ENCODE peak calls at places on chromosomes 16 and 17, in six cellular contexts. One of them, this sample, is unnamed.
A peak's percentile ranks its signal among the peaks of the same experiment; 100 is the strongest.

GRCh38 chr17:61313515-61314326 is 85.9 kb upstream of the TBX2 start:
- DNase-seq in A673: no peak
- DNase-seq in progenitor cell of endocrine pancreas: no peak
- DNase-seq in IMR-90: no peak
- DNase-seq in AG04450: no peak
- DNase-seq in pancreas: no peak
- DNase-seq in this sample: no peak

GRCh38 chr16:18958621-18959578 is 24.8 kb upstream of the TMC7 start:
- DNase-seq in A673: peak; percentile 76
- DNase-seq in progenitor cell of endocrine pancreas: no peak
- DNase-seq in IMR-90: peak; percentile 3
- DNase-seq in AG04450: no peak
- DNase-seq in pancreas: no peak
- DNase-seq in this sample: no peak

GRCh38 chr17:80839401-80839800 is 152.2 kb upstream of the CHMP6 start:
- DNase-seq in A673: no peak
- DNase-seq in progenitor cell of endocrine pancreas: no peak
- DNase-seq in IMR-90: no peak
- DNase-seq in AG04450: no peak
- DNase-seq in pancreas: no peak
- DNase-seq in this sample: no peak

GRCh38 chr16:68035227-68035626 is 12.1 kb downstream of the DUS2 start:
- DNase-seq in A673: no peak
- DNase-seq in progenitor cell of endocrine pancreas: no peak
- DNase-seq in IMR-90: no peak
- DNase-seq in AG04450: no peak
- DNase-seq in pancreas: no peak
- DNase-seq in this sample: no peak

GRCh38 chr16:85246473-85246872 is 134.2 kb upstream of the CIBAR2 start:
- DNase-seq in A673: peak; percentile 76
- DNase-seq in progenitor cell of endocrine pancreas: no peak
- DNase-seq in IMR-90: no peak
- DNase-seq in AG04450: no peak
- DNase-seq in pancreas: no peak
- DNase-seq in this sample: no peak

GRCh38 chr16:17304124-17304813 is 166.5 kb downstream of the XYLT1 start:
- DNase-seq in A673: no peak
- DNase-seq in progenitor cell of endocrine pancreas: no peak
- DNase-seq in IMR-90: peak; percentile 17
- DNase-seq in AG04450: no peak
- DNase-seq in pancreas: peak; percentile 81
- DNase-seq in this sample: peak; percentile 97

GRCh38 chr16:19366384-19366783 is 51.3 kb upstream of the TMC5 start:
- DNase-seq in A673: peak; percentile 10
- DNase-seq in progenitor cell of endocrine pancreas: no peak
- DNase-seq in IMR-90: no peak
- DNase-seq in AG04450: no peak
- DNase-seq in pancreas: no peak
- DNase-seq in this sample: no peak

GRCh38 chr17:45940293-45940692 is 45.9 kb downstream of the MAPT start:
- DNase-seq in A673: no peak
- DNase-seq in progenitor cell of endocrine pancreas: no peak
- DNase-seq in IMR-90: no peak
- DNase-seq in AG04450: no peak
- DNase-seq in pancreas: no peak
- DNase-seq in this sample: no peak

GRCh38 chr17:35731239-35731931 is at the start of gene RASL10B:
- DNase-seq in A673: peak; percentile 48
- DNase-seq in progenitor cell of endocrine pancreas: peak; percentile 40
- DNase-seq in IMR-90: peak; percentile 31
- DNase-seq in AG04450: no peak
- DNase-seq in pancreas: peak; percentile 58
- DNase-seq in this sample: no peak

GRCh38 chr17:76370261-76370993 is 14.0 kb upstream of the SPHK1 start:
- DNase-seq in A673: peak; percentile 37
- DNase-seq in progenitor cell of endocrine pancreas: no peak
- DNase-seq in IMR-90: peak; percentile 98
- DNase-seq in AG04450: peak; percentile 80
- DNase-seq in pancreas: peak; percentile 67
- DNase-seq in this sample: no peak

DNA sequence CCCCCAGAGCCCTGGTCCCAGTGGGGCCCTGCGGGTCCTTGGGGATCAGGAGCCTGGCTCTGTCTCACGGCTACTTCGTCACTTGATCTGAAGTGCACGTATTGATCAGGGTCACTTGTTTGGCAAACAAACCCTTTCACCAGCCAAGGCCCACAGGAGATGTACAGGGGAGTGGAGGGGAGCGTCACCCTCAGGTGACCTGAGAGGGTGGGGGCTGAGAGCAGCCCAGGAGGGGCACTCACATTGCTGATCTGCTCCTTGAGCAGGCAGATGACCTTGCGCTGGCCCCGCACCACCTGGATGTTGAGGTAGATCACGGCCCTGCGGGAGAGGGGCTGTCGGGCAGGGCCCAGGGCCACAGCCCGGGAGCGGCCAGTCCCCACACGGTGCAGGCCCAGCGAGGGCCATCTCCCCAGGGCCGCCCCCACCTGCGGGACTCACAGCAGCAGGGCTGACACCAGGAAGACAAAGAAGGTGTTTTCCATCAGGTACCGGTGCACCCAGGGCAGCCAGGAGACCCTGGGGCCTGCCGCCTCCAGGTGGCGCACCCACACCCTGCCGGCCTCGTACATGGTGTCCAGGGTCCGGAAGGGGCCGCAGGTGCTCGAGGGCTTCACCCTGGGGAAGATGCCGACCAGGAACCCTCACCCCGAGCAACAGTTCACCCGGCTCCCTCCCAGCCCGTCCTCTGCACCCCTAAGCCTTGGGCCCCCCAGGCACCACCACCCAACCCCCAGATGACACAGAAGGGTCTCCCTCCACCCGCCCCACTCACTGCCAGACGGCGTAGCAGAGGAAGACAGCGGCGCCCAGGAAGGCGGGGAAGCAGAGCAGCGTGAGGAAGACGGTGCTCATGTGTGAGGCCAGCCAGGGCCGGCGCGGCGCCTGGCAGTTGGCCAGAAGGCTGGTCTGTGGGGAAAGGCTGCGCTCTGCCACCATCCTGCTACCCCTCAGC is 11.3 kb downstream of the TMC6 start:
- DNase-seq in A673: peak; percentile 38
- DNase-seq in progenitor cell of endocrine pancreas: peak; percentile 64
- DNase-seq in IMR-90: no peak
- DNase-seq in AG04450: no peak
- DNase-seq in pancreas: no peak
- DNase-seq in this sample: no peak
- TF ChIP-seq CTCF in A673: peak; percentile 58
- TF ChIP-seq CTCF in progenitor cell of endocrine pancreas: peak; percentile 78
- TF ChIP-seq CTCF in IMR-90: peak; percentile 14
- TF ChIP-seq CTCF in AG04450: peak; percentile 38
- TF ChIP-seq CTCF in pancreas: peak; percentile 46
- TF ChIP-seq CTCF in this sample: peak; percentile 24

DNA sequence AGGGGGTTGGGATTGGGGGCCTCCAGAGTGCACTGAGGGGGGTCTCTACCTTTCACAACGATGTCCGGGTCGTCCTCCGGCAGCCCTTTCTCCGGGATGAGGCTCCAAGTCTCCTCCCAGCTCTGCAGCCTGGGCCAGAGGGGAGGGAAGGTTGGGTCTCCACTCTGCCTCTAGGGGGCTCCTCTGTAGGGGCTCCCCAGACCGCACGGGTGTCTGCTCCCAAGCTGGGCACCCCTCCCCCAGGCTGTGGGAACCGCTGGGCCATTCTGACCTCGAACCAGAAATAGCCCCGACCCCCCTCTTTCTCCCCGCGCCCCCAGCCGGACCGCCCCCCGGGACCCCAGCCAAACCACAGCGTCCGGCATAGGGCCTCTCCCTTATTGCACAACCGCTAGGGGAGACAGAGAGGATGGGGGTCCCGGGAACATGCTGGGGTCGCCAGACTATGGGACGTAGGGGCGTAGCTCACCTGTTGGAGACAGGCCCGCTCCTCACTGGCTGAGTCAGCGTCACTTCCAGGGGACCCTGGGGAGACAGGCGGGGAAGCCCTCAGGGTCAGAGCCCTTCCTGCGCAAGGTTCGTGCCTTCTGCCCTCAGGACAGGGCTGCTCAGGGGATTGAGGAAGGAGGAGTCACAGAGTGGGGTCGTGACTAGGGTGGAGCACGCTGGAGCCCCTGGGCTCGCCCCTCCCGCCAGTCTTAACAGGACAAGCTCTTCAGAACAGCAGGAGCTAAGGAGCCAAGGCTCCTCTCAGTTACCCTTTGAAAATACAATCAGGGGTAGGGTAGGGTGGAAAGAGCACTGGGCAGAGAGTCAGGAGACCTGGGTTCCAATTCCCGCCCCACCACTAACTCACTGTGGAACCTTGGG is 2.7 kb downstream of the PLEKHH3 start:
- DNase-seq in A673: peak; percentile 44
- DNase-seq in progenitor cell of endocrine pancreas: no peak
- DNase-seq in IMR-90: peak; percentile 50
- DNase-seq in AG04450: no peak
- DNase-seq in pancreas: peak; percentile 47
- DNase-seq in this sample: no peak
- TF ChIP-seq CTCF in A673: peak; percentile 53
- TF ChIP-seq CTCF in progenitor cell of endocrine pancreas: peak; percentile 55
- TF ChIP-seq CTCF in IMR-90: peak; percentile 53
- TF ChIP-seq CTCF in AG04450: peak; percentile 58
- TF ChIP-seq CTCF in pancreas: peak; percentile 18
- TF ChIP-seq CTCF in this sample: peak; percentile 33

DNA sequence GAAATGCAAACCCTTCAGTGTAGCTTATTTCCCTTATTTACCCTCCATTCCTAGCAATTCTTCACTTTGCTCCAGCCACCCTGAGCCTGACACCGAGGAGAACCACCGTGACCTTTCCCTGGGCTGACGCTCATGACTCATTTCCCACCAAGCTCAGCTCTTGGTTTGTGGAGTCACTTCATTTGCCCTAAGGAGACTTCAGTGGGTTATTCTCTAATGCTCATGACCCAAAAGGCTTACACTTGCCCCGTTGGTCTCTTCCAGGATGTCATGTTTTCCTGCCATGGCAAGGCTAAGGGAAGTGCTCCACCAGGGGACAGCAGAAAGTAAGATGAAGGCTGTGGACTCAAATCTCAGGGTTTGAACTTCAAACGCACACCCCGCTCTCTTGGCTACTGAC is 161.0 kb downstream of the CBLN1 start:
- DNase-seq in A673: no peak
- DNase-seq in progenitor cell of endocrine pancreas: no peak
- DNase-seq in IMR-90: no peak
- DNase-seq in AG04450: no peak
- DNase-seq in pancreas: no peak
- DNase-seq in this sample: no peak
- TF ChIP-seq CTCF in A673: no peak
- TF ChIP-seq CTCF in progenitor cell of endocrine pancreas: no peak
- TF ChIP-seq CTCF in IMR-90: no peak
- TF ChIP-seq CTCF in AG04450: no peak
- TF ChIP-seq CTCF in pancreas: no peak
- TF ChIP-seq CTCF in this sample: no peak

GRCh38 chr17:2393954-2394749 is 6.7 kb downstream of the MNT start:
- DNase-seq in A673: no peak
- DNase-seq in progenitor cell of endocrine pancreas: no peak
- DNase-seq in IMR-90: no peak
- DNase-seq in AG04450: no peak
- DNase-seq in pancreas: no peak
- DNase-seq in this sample: no peak
- TF ChIP-seq CTCF in A673: no peak
- TF ChIP-seq CTCF in progenitor cell of endocrine pancreas: no peak
- TF ChIP-seq CTCF in IMR-90: no peak
- TF ChIP-seq CTCF in AG04450: no peak
- TF ChIP-seq CTCF in pancreas: no peak
- TF ChIP-seq CTCF in this sample: no peak

GRCh38 chr16:2056681-2057407 is 9.1 kb downstream of the TSC2 start:
- DNase-seq in A673: no peak
- DNase-seq in progenitor cell of endocrine pancreas: no peak
- DNase-seq in IMR-90: no peak
- DNase-seq in AG04450: no peak
- DNase-seq in pancreas: no peak
- DNase-seq in this sample: no peak
- TF ChIP-seq CTCF in A673: no peak
- TF ChIP-seq CTCF in progenitor cell of endocrine pancreas: peak; percentile 34
- TF ChIP-seq CTCF in IMR-90: no peak
- TF ChIP-seq CTCF in AG04450: peak; percentile 10
- TF ChIP-seq CTCF in pancreas: no peak
- TF ChIP-seq CTCF in this sample: no peak

GRCh38 chr16:4611337-4612023 is 3.2 kb downstream of the UBALD1 start:
- DNase-seq in A673: no peak
- DNase-seq in progenitor cell of endocrine pancreas: no peak
- DNase-seq in IMR-90: peak; percentile 41
- DNase-seq in AG04450: no peak
- DNase-seq in pancreas: no peak
- DNase-seq in this sample: no peak

GRCh38 chr16:4612977-4613635 is 1.6 kb downstream of the UBALD1 start:
- DNase-seq in A673: no peak
- DNase-seq in progenitor cell of endocrine pancreas: no peak
- DNase-seq in IMR-90: no peak
- DNase-seq in AG04450: no peak
- DNase-seq in pancreas: no peak
- DNase-seq in this sample: no peak

GRCh38 chr16:4610011-4611005 is 4.4 kb downstream of the UBALD1 start:
- DNase-seq in A673: no peak
- DNase-seq in progenitor cell of endocrine pancreas: no peak
- DNase-seq in IMR-90: no peak
- DNase-seq in AG04450: no peak
- DNase-seq in pancreas: no peak
- DNase-seq in this sample: no peak

GRCh38 chr16:4613636-4614570 is 785 bp downstream of the UBALD1 start:
- DNase-seq in A673: peak; percentile 48
- DNase-seq in progenitor cell of endocrine pancreas: peak; percentile 37
- DNase-seq in IMR-90: peak; percentile 48
- DNase-seq in AG04450: no peak
- DNase-seq in pancreas: peak; percentile 47
- DNase-seq in this sample: no peak

GRCh38 chr16:4612474-4612931 is 2.2 kb downstream of the UBALD1 start:
- DNase-seq in A673: no peak
- DNase-seq in progenitor cell of endocrine pancreas: no peak
- DNase-seq in IMR-90: no peak
- DNase-seq in AG04450: no peak
- DNase-seq in pancreas: no peak
- DNase-seq in this sample: no peak
- TF ChIP-seq CTCF in A673: no peak
- TF ChIP-seq CTCF in progenitor cell of endocrine pancreas: no peak
- TF ChIP-seq CTCF in IMR-90: peak; percentile 13
- TF ChIP-seq CTCF in AG04450: peak; percentile 33
- TF ChIP-seq CTCF in pancreas: no peak
- TF ChIP-seq CTCF in this sample: no peak

GRCh38 chr17:68288804-68289203 is 2.1 kb downstream of the SLC16A6 start:
- DNase-seq in A673: peak; percentile 27
- DNase-seq in progenitor cell of endocrine pancreas: no peak
- DNase-seq in IMR-90: no peak
- DNase-seq in AG04450: no peak
- DNase-seq in pancreas: no peak
- DNase-seq in this sample: no peak
- TF ChIP-seq CTCF in A673: no peak
- TF ChIP-seq CTCF in progenitor cell of endocrine pancreas: no peak
- TF ChIP-seq CTCF in IMR-90: no peak
- TF ChIP-seq CTCF in AG04450: no peak
- TF ChIP-seq CTCF in pancreas: no peak
- TF ChIP-seq CTCF in this sample: no peak

DNA sequence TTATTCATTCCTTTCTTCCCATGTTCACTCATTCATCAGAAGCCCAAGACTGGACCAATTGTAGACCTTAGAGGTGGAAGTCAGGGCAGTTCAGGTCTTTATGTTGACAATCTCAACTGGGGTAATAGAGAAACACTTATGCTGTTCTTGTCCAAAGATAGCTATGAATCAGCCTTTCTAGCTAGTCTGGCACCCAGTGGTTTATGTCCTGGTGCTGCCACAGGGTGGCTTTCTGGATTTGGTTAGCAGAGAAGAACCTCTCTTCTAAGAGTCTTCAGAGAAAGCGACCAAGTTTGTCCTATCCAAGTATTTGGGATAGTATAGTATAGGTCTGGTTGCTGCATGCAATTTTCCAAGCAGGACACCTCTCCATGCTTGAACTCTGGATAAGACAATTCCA is 83.3 kb downstream of the NOG start:
- DNase-seq in A673: no peak
- DNase-seq in progenitor cell of endocrine pancreas: no peak
- DNase-seq in IMR-90: no peak
- DNase-seq in AG04450: no peak
- DNase-seq in pancreas: no peak
- DNase-seq in this sample: no peak
- TF ChIP-seq CTCF in A673: peak; percentile 13
- TF ChIP-seq CTCF in progenitor cell of endocrine pancreas: no peak
- TF ChIP-seq CTCF in IMR-90: peak; percentile 25
- TF ChIP-seq CTCF in AG04450: peak; percentile 17
- TF ChIP-seq CTCF in pancreas: no peak
- TF ChIP-seq CTCF in this sample: no peak